ENCODE peak calls at places on chromosomes 6 and 20, in ten cellular contexts. One of them, this sample, is unnamed.

GRCh38 chr6:6492675-6493074 is 95.8 kb upstream of the LY86 start:
- DNase-seq in GM06990: no peak
- DNase-seq in SHP77: no peak
- DNase-seq in HFFc6: no peak
- DNase-seq in sigmoid colon: no peak
- DNase-seq in effector memory CD8-positive, alpha-beta T cell: no peak
- DNase-seq in CD8-positive, alpha-beta T cell: no peak
- DNase-seq in stimulated activated CD4-positive, alpha-beta T cell treated with anti-CD3 and anti-CD28 coated beads, Interleukin-1b, Interleukin-23, amount 100 ng/mL, for 1 hour: no peak
- DNase-seq in amygdala: no peak
- DNase-seq in fibroblast of gingiva: no peak
- DNase-seq in this sample: no peak

GRCh38 chr20:48209102-48209501 is 423.8 kb upstream of the SULF2 start:
- DNase-seq in SHP77: no peak
- DNase-seq in GM06990: no peak
- DNase-seq in amygdala: no peak
- DNase-seq in effector memory CD8-positive, alpha-beta T cell: no peak
- DNase-seq in sigmoid colon: no peak
- DNase-seq in fibroblast of gingiva: no peak
- DNase-seq in stimulated activated CD4-positive, alpha-beta T cell treated with anti-CD3 and anti-CD28 coated beads, Interleukin-1b, Interleukin-23, amount 100 ng/mL, for 1 hour: no peak
- DNase-seq in CD8-positive, alpha-beta T cell: no peak
- DNase-seq in HFFc6: no peak
- DNase-seq in this sample: no peak

GRCh38 chr20:50713677-50714101 is 17.7 kb upstream of the PARD6B start:
- DNase-seq in stimulated activated CD4-positive, alpha-beta T cell treated with anti-CD3 and anti-CD28 coated beads, Interleukin-1b, Interleukin-23, amount 100 ng/mL, for 1 hour: no peak
- DNase-seq in CD8-positive, alpha-beta T cell: no peak
- DNase-seq in sigmoid colon: peak
- DNase-seq in HFFc6: peak
- DNase-seq in effector memory CD8-positive, alpha-beta T cell: no peak
- DNase-seq in SHP77: no peak
- DNase-seq in amygdala: no peak
- DNase-seq in fibroblast of gingiva: peak
- DNase-seq in GM06990: no peak
- DNase-seq in this sample: no peak

GRCh38 chr6:97195117-97195516 is 87.9 kb downstream of the MMS22L start:
- DNase-seq in CD8-positive, alpha-beta T cell: no peak
- DNase-seq in effector memory CD8-positive, alpha-beta T cell: no peak
- DNase-seq in GM06990: no peak
- DNase-seq in fibroblast of gingiva: peak
- DNase-seq in SHP77: no peak
- DNase-seq in stimulated activated CD4-positive, alpha-beta T cell treated with anti-CD3 and anti-CD28 coated beads, Interleukin-1b, Interleukin-23, amount 100 ng/mL, for 1 hour: no peak
- DNase-seq in amygdala: no peak
- DNase-seq in sigmoid colon: no peak
- DNase-seq in HFFc6: no peak
- DNase-seq in this sample: no peak

GRCh38 chr20:5674176-5674660 is 76.0 kb upstream of the SHLD1 start:
- DNase-seq in HFFc6: no peak
- DNase-seq in fibroblast of gingiva: no peak
- DNase-seq in CD8-positive, alpha-beta T cell: no peak
- DNase-seq in GM06990: peak
- DNase-seq in effector memory CD8-positive, alpha-beta T cell: no peak
- DNase-seq in amygdala: no peak
- DNase-seq in SHP77: peak
- DNase-seq in sigmoid colon: no peak
- DNase-seq in stimulated activated CD4-positive, alpha-beta T cell treated with anti-CD3 and anti-CD28 coated beads, Interleukin-1b, Interleukin-23, amount 100 ng/mL, for 1 hour: no peak
- DNase-seq in this sample: no peak

GRCh38 chr6:150231456-150231855 is 88.6 kb downstream of the PPP1R14C start:
- DNase-seq in GM06990: no peak
- DNase-seq in stimulated activated CD4-positive, alpha-beta T cell treated with anti-CD3 and anti-CD28 coated beads, Interleukin-1b, Interleukin-23, amount 100 ng/mL, for 1 hour: no peak
- DNase-seq in CD8-positive, alpha-beta T cell: no peak
- DNase-seq in fibroblast of gingiva: no peak
- DNase-seq in effector memory CD8-positive, alpha-beta T cell: no peak
- DNase-seq in HFFc6: peak
- DNase-seq in amygdala: no peak
- DNase-seq in sigmoid colon: no peak
- DNase-seq in SHP77: no peak
- DNase-seq in this sample: no peak

GRCh38 chr20:37249304-37249703 is 12.3 kb downstream of the GHRH start:
- DNase-seq in stimulated activated CD4-positive, alpha-beta T cell treated with anti-CD3 and anti-CD28 coated beads, Interleukin-1b, Interleukin-23, amount 100 ng/mL, for 1 hour: no peak
- DNase-seq in fibroblast of gingiva: no peak
- DNase-seq in SHP77: no peak
- DNase-seq in effector memory CD8-positive, alpha-beta T cell: no peak
- DNase-seq in CD8-positive, alpha-beta T cell: no peak
- DNase-seq in sigmoid colon: no peak
- DNase-seq in GM06990: no peak
- DNase-seq in amygdala: no peak
- DNase-seq in HFFc6: no peak
- DNase-seq in this sample: no peak

GRCh38 chr6:403659-404655 is 12.4 kb downstream of the IRF4 start:
- DNase-seq in stimulated activated CD4-positive, alpha-beta T cell treated with anti-CD3 and anti-CD28 coated beads, Interleukin-1b, Interleukin-23, amount 100 ng/mL, for 1 hour: no peak
- DNase-seq in SHP77: no peak
- DNase-seq in CD8-positive, alpha-beta T cell: peak
- DNase-seq in HFFc6: no peak
- DNase-seq in fibroblast of gingiva: no peak
- DNase-seq in effector memory CD8-positive, alpha-beta T cell: no peak
- DNase-seq in amygdala: no peak
- DNase-seq in GM06990: no peak
- DNase-seq in sigmoid colon: no peak
- DNase-seq in this sample: no peak

GRCh38 chr20:59598625-59599310 is 5.6 kb upstream of the PHACTR3 start:
- DNase-seq in GM06990: no peak
- DNase-seq in CD8-positive, alpha-beta T cell: peak
- DNase-seq in effector memory CD8-positive, alpha-beta T cell: no peak
- DNase-seq in SHP77: peak
- DNase-seq in amygdala: no peak
- DNase-seq in stimulated activated CD4-positive, alpha-beta T cell treated with anti-CD3 and anti-CD28 coated beads, Interleukin-1b, Interleukin-23, amount 100 ng/mL, for 1 hour: no peak
- DNase-seq in sigmoid colon: no peak
- DNase-seq in HFFc6: no peak
- DNase-seq in fibroblast of gingiva: no peak
- DNase-seq in this sample: peak

GRCh38 chr6:110534731-110535164 is 58.3 kb upstream of the SLC22A16 start:
- DNase-seq in CD8-positive, alpha-beta T cell: no peak
- DNase-seq in sigmoid colon: no peak
- DNase-seq in HFFc6: peak
- DNase-seq in SHP77: no peak
- DNase-seq in GM06990: no peak
- DNase-seq in fibroblast of gingiva: peak
- DNase-seq in amygdala: peak
- DNase-seq in effector memory CD8-positive, alpha-beta T cell: no peak
- DNase-seq in stimulated activated CD4-positive, alpha-beta T cell treated with anti-CD3 and anti-CD28 coated beads, Interleukin-1b, Interleukin-23, amount 100 ng/mL, for 1 hour: no peak
- DNase-seq in this sample: peak

GRCh38 chr6:71197770-71198169 is 90.8 kb upstream of the OGFRL1 start:
- DNase-seq in SHP77: no peak
- DNase-seq in amygdala: no peak
- DNase-seq in fibroblast of gingiva: no peak
- DNase-seq in CD8-positive, alpha-beta T cell: no peak
- DNase-seq in sigmoid colon: no peak
- DNase-seq in HFFc6: peak
- DNase-seq in effector memory CD8-positive, alpha-beta T cell: no peak
- DNase-seq in GM06990: no peak
- DNase-seq in stimulated activated CD4-positive, alpha-beta T cell treated with anti-CD3 and anti-CD28 coated beads, Interleukin-1b, Interleukin-23, amount 100 ng/mL, for 1 hour: no peak
- DNase-seq in this sample: no peak

GRCh38 chr6:126170875-126171489 is 168.9 kb upstream of the CENPW start:
- DNase-seq in GM06990: no peak
- DNase-seq in amygdala: no peak
- DNase-seq in stimulated activated CD4-positive, alpha-beta T cell treated with anti-CD3 and anti-CD28 coated beads, Interleukin-1b, Interleukin-23, amount 100 ng/mL, for 1 hour: no peak
- DNase-seq in fibroblast of gingiva: no peak
- DNase-seq in effector memory CD8-positive, alpha-beta T cell: peak
- DNase-seq in CD8-positive, alpha-beta T cell: no peak
- DNase-seq in HFFc6: peak
- DNase-seq in sigmoid colon: no peak
- DNase-seq in SHP77: no peak
- DNase-seq in this sample: no peak

GRCh38 chr6:167550936-167551633 is 226.2 kb downstream of the TTLL2 start:
- DNase-seq in SHP77: no peak
- DNase-seq in CD8-positive, alpha-beta T cell: no peak
- DNase-seq in sigmoid colon: peak
- DNase-seq in fibroblast of gingiva: no peak
- DNase-seq in effector memory CD8-positive, alpha-beta T cell: no peak
- DNase-seq in HFFc6: no peak
- DNase-seq in GM06990: no peak
- DNase-seq in amygdala: peak
- DNase-seq in stimulated activated CD4-positive, alpha-beta T cell treated with anti-CD3 and anti-CD28 coated beads, Interleukin-1b, Interleukin-23, amount 100 ng/mL, for 1 hour: no peak
- DNase-seq in this sample: no peak

GRCh38 chr6:91031581-91031980 is 444.7 kb upstream of the MAP3K7 start:
- DNase-seq in CD8-positive, alpha-beta T cell: no peak
- DNase-seq in GM06990: no peak
- DNase-seq in HFFc6: no peak
- DNase-seq in stimulated activated CD4-positive, alpha-beta T cell treated with anti-CD3 and anti-CD28 coated beads, Interleukin-1b, Interleukin-23, amount 100 ng/mL, for 1 hour: no peak
- DNase-seq in amygdala: no peak
- DNase-seq in SHP77: no peak
- DNase-seq in effector memory CD8-positive, alpha-beta T cell: no peak
- DNase-seq in fibroblast of gingiva: no peak
- DNase-seq in sigmoid colon: no peak
- DNase-seq in this sample: no peak

GRCh38 chr6:99219788-99220187 is 129.7 kb downstream of the FAXC start:
- DNase-seq in stimulated activated CD4-positive, alpha-beta T cell treated with anti-CD3 and anti-CD28 coated beads, Interleukin-1b, Interleukin-23, amount 100 ng/mL, for 1 hour: no peak
- DNase-seq in amygdala: no peak
- DNase-seq in sigmoid colon: no peak
- DNase-seq in effector memory CD8-positive, alpha-beta T cell: no peak
- DNase-seq in SHP77: no peak
- DNase-seq in fibroblast of gingiva: no peak
- DNase-seq in CD8-positive, alpha-beta T cell: no peak
- DNase-seq in HFFc6: no peak
- DNase-seq in GM06990: no peak
- DNase-seq in this sample: peak